ENCODE peak calls at places on chromosomes 1 and 21, in ten cellular contexts. W is body of pancreas, O is cardiac muscle cell, Q is AG10803, H is adrenal gland, C is PC-3, D is astrocyte, X is AG04450, F is brain microvascular endothelial cell, M is GM23338. Y is an unnamed sample.
A peak's percentile ranks its signal among the peaks of the same experiment; 100 is the strongest.

GRCh38 chr1:43205671-43206070 is 33.5 kb downstream of the CFAP57 start:
- DNase-seq in W (no peak), O (peak; percentile 38), Q (peak; percentile 51), H (no peak), C (peak; percentile 57), D (peak; percentile 33), X (peak; percentile 16), F (peak; percentile 24), M (no peak), Y (peak; percentile 31)

GRCh38 chr1:3501856-3502665 is 47.6 kb downstream of the ARHGEF16 start:
- DNase-seq in W (peak; percentile 67), O (peak; percentile 64), Q (no peak), H (peak; percentile 48), C (peak; percentile 51), D (peak; percentile 28), X (no peak), F (peak; percentile 39), M (peak; percentile 88), Y (peak; percentile 54)

GRCh38 chr1:221793439-221794078 is 51.7 kb upstream of the DUSP10 start:
- DNase-seq in W (peak; percentile 50), O (no peak), Q (no peak), H (no peak), C (no peak), D (peak; percentile 17), X (no peak), F (no peak), M (no peak), Y (no peak)

GRCh38 chr1:168717906-168718891 is 10.8 kb downstream of the DPT start:
- DNase-seq in W (peak; percentile 69), O (peak; percentile 83), Q (no peak), H (no peak), C (no peak), D (peak; percentile 63), X (no peak), F (no peak), M (no peak), Y (peak; percentile 65)

GRCh38 chr1:59985901-59986735 is 59.5 kb upstream of the CYP2J2 start:
- DNase-seq in W (no peak), O (no peak), Q (peak; percentile 51), H (no peak), C (no peak), D (peak; percentile 51), X (no peak), F (no peak), M (peak; percentile 65), Y (peak; percentile 12)

GRCh38 chr1:1286313-1287261 is 6.4 kb downstream of the SCNN1D start:
- DNase-seq in W (no peak), O (no peak), Q (no peak), H (no peak), C (no peak), D (no peak), X (no peak), F (no peak), M (no peak), Y (no peak)

GRCh38 chr21:39564200-39564599 is 48.5 kb upstream of the B3GALT5 start:
- DNase-seq in W (peak; percentile 82), O (no peak), Q (no peak), H (peak; percentile 51), C (no peak), D (no peak), X (no peak), F (no peak), M (no peak), Y (no peak)

GRCh38 chr21:31498985-31499384 is 154.9 kb upstream of the TIAM1 start:
- DNase-seq in W (no peak), O (no peak), Q (no peak), H (no peak), C (no peak), D (no peak), X (no peak), F (no peak), M (peak; percentile 38), Y (no peak)

GRCh38 chr1:75062111-75062510 is 72.1 kb upstream of the LHX8 start:
- DNase-seq in W (no peak), O (no peak), Q (no peak), H (no peak), C (no peak), D (no peak), X (no peak), F (no peak), M (no peak), Y (no peak)

GRCh38 chr1:13930151-13930550 is 230.2 kb downstream of the PRDM2 start:
- DNase-seq in W (peak; percentile 12), O (no peak), Q (no peak), H (no peak), C (peak; percentile 27), D (no peak), X (no peak), F (no peak), M (peak; percentile 78), Y (peak; percentile 8)

GRCh38 chr1:209404577-209404976 is 178.9 kb upstream of the CAMK1G start:
- DNase-seq in W (no peak), O (peak; percentile 29), Q (no peak), H (no peak), C (peak; percentile 88), D (peak; percentile 57), X (no peak), F (no peak), M (no peak), Y (peak; percentile 29)

GRCh38 chr1:23801876-23802275 is 1.3 kb upstream of the GALE start:
- DNase-seq in W (no peak), O (no peak), Q (no peak), H (no peak), C (no peak), D (no peak), X (no peak), F (no peak), M (peak; percentile 28), Y (no peak)
- H3K4me3 ChIP-seq in W (no peak overlapping the region), O (no peak overlapping the region), Q (no peak overlapping the region), H (no peak overlapping the region), C (peak overlapping the region; percentile 93), D (no peak overlapping the region), X (no peak overlapping the region), F (no peak overlapping the region), M (peak overlapping the region; percentile 91), Y (no peak overlapping the region)

GRCh38 chr21:42233067-42233981 is 14.4 kb downstream of the ABCG1 start:
- DNase-seq in W (peak; percentile 60), O (peak; percentile 81), Q (peak; percentile 28), H (peak; percentile 87), C (peak; percentile 13), D (no peak), X (no peak), F (peak; percentile 18), M (peak; percentile 49), Y (peak; percentile 88)
- TF ChIP-seq CTCF in W (peak; percentile 27), O (peak; percentile 36), Q (no peak), H (peak; percentile 47), C (peak; percentile 15), D (no peak), X (peak; percentile 32), F (peak; percentile 19), M (peak; percentile 30), Y (peak; percentile 39)

DNA sequence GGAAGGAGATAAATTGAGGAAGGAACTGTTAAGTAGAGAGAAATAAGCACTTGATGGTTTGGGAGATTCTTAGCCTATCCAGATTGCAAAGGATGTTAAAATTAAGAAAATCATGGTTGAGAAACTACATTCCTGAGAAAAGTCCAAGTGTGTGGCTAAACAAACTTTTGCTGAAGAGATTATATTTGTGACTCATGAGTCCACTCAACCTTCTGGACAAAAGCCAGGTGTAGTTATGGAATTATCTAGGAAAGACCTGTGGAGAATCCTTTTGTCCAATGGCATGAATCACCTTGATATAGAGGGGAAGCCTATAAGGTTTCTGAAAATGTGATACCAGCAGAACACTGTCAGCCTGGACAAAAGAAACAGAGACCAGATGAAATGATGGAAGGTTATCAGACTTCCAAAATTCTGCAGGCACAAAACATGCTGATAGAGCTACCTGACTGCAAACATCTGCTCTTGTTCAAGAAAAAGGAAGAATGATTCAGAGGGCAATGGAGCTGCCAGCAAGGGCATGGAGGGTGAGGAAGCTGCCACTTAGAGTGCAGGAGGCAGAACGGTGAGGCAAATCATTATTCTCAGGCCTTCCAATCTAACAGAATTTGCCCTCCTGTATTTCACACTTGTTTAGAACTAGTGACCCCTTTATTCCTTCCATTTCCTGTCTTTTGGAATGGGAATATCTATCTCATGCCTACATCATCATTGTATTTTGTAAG is 300.6 kb upstream of the PRMT6 start:
- DNase-seq in W (no peak), O (peak; percentile 65), Q (peak; percentile 53), H (no peak), C (peak; percentile 98), D (peak; percentile 69), X (no peak), F (peak; percentile 61), M (no peak), Y (peak; percentile 55)
- H3K4me3 ChIP-seq in W (no peak overlapping the region), O (no peak overlapping the region), Q (no peak overlapping the region), H (no peak overlapping the region), C (peak overlapping the region; percentile 17), D (no peak overlapping the region), X (no peak overlapping the region), F (no peak overlapping the region), M (no peak overlapping the region), Y (no peak overlapping the region)

DNA sequence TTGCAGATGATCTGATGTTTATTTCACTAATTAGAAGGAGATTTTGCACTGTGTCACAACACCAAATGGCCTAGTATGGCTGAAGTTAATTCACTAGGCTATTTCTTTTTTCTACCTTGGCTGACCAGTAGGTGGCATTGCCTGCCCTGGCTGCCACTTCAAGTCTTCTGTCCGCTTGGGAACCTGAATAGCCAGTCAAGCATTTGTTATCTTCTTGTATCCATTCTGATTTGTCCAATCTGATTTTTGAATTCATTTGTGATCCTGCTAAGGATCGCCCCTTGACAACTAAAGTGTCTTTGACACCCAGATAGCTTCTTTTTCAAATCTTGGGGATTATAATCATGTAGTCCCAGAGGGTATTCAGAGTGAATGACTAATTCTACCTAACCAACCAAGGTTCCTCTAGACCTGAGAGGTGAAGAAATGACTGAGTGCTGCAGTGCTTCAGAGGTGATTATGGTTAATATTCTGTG is 99.4 kb downstream of the GIPC2 start:
- DNase-seq in W (peak; percentile 67), O (peak; percentile 87), Q (peak; percentile 86), H (peak; percentile 52), C (peak; percentile 85), D (peak; percentile 61), X (peak; percentile 38), F (peak; percentile 81), M (peak; percentile 72), Y (peak; percentile 83)
- TF ChIP-seq CTCF in W (peak; percentile 90), O (peak; percentile 86), Q (peak; percentile 94), H (peak; percentile 77), C (peak; percentile 97), D (peak; percentile 93), X (peak; percentile 96), F (peak; percentile 90), M (peak; percentile 96), Y (peak; percentile 94)

GRCh38 chr1:67001682-67002425 is 52.1 kb downstream of the SLC35D1 start:
- DNase-seq in W (peak; percentile 68), O (no peak), Q (no peak), H (no peak), C (no peak), D (no peak), X (no peak), F (no peak), M (no peak), Y (no peak)
- H3K4me3 ChIP-seq in W (no peak overlapping the region), O (no peak overlapping the region), Q (no peak overlapping the region), H (no peak overlapping the region), C (no peak overlapping the region), D (no peak overlapping the region), X (no peak overlapping the region), F (no peak overlapping the region), M (no peak overlapping the region), Y (no peak overlapping the region)